ENCODE peak calls at places on chromosome 16, in five cellular contexts. M, U, L, G and S are unnamed samples.

GRCh38 chr16:11257131-11257938 is 1.3 kb upstream of the SOCS1 start:
- DNase-seq in G (peak), M (no peak), U (no peak), L (peak), S (peak)

GRCh38 chr16:81526199-81526598 is 81.6 kb downstream of the CMIP start:
- DNase-seq in G (no peak), L (no peak), U (no peak), M (no peak), S (no peak)

GRCh38 chr16:89507834-89508590 is at the start of gene SPG7:
- DNase-seq in G (peak), L (peak), U (peak), M (no peak), S (peak)

GRCh38 chr16:75244225-75244792 is 7.1 kb downstream of the BCAR1 start:
- DNase-seq in G (no peak), L (no peak), U (no peak), M (no peak), S (no peak)

GRCh38 chr16:19188406-19188805 is 20.4 kb downstream of the SYT17 start:
- DNase-seq in L (no peak), G (no peak), U (no peak), M (no peak), S (no peak)

GRCh38 chr16:6682142-6682811 is 650.4 kb upstream of the RBFOX1 start:
- DNase-seq in U (no peak), M (peak), L (peak), G (peak), S (no peak)

GRCh38 chr16:5378531-5378930 is 280.9 kb upstream of the EEF2KMT start:
- DNase-seq in U (no peak), L (no peak), G (no peak), M (no peak), S (no peak)

GRCh38 chr16:67192781-67193260 is 866 bp downstream of the E2F4 start:
- DNase-seq in M (no peak), U (no peak), L (no peak), G (no peak), S (no peak)

GRCh38 chr16:88499836-88500251 is 46.8 kb downstream of the ZFPM1 start:
- DNase-seq in U (no peak), M (no peak), L (peak), G (no peak), S (no peak)

GRCh38 chr16:11319529-11320146 is 25.6 kb upstream of the RMI2 start:
- DNase-seq in G (peak), L (no peak), M (no peak), U (no peak), S (no peak)

GRCh38 chr16:4890026-4890425 is 42.7 kb downstream of the UBN1 start:
- DNase-seq in G (no peak), U (no peak), M (no peak), L (no peak), S (no peak)

GRCh38 chr16:8962393-8963009 is 1.2 kb downstream of the USP7 start:
- DNase-seq in M (no peak), G (no peak), L (peak), U (no peak), S (no peak)

GRCh38 chr16:58027341-58028167 is 2.0 kb downstream of the MMP15 start:
- DNase-seq in M (peak), U (no peak), G (peak), L (peak), S (peak)

GRCh38 chr16:2471016-2471652 is at the start of gene NTN3:
- DNase-seq in L (peak), G (no peak), M (no peak), U (no peak), S (no peak)

GRCh38 chr16:88453621-88454314 is 688 bp downstream of the ZFPM1 start:
- DNase-seq in G (no peak), M (no peak), L (peak), U (no peak), S (no peak)

GRCh38 chr16:81376880-81377279 is 62.1 kb downstream of the GAN start:
- DNase-seq in G (no peak), M (no peak), L (no peak), U (no peak), S (peak)

GRCh38 chr16:89189358-89190025 is 10.8 kb downstream of the SLC22A31 start:
- DNase-seq in G (no peak), M (no peak), U (no peak), L (no peak), S (no peak)

GRCh38 chr16:88591577-88592021 is 21.4 kb downstream of the ZC3H18 start:
- DNase-seq in L (no peak), G (no peak), M (no peak), U (peak), S (no peak)

GRCh38 chr16:3988824-3989223 is 108.3 kb upstream of the CREBBP start:
- DNase-seq in M (no peak), G (no peak), U (no peak), L (no peak), S (no peak)

GRCh38 chr16:68651136-68651535 is 6.0 kb downstream of the CDH3 start:
- DNase-seq in G (no peak), M (no peak), U (no peak), L (no peak), S (no peak)

GRCh38 chr16:47045459-47045858 is 72.0 kb upstream of the DNAJA2 start:
- DNase-seq in M (no peak), L (no peak), G (no peak), U (no peak), S (no peak)

GRCh38 chr16:68065716-68066305 is 19.4 kb upstream of the NFATC3 start:
- DNase-seq in U (no peak), L (no peak), G (no peak), M (no peak), S (no peak)

GRCh38 chr16:1786242-1787055 is 3.7 kb downstream of the NUBP2 start:
- DNase-seq in M (no peak), L (no peak), G (no peak), U (no peak), S (no peak)

GRCh38 chr16:74309789-74310781 is 13.5 kb downstream of the PSMD7 start:
- DNase-seq in L (peak), M (no peak), U (no peak), G (peak), S (peak)

GRCh38 chr16:88200896-88201185 is 181.9 kb upstream of the ZNF469 start:
- DNase-seq in G (no peak), U (no peak), M (no peak), L (no peak), S (no peak)

GRCh38 chr16:57994778-57995177 is 5.7 kb downstream of the ZNF319 start:
- DNase-seq in M (no peak), U (no peak), G (peak), L (peak), S (peak)

GRCh38 chr16:17561056-17561455 is 90.3 kb upstream of the XYLT1 start:
- DNase-seq in G (no peak), L (no peak), M (no peak), U (no peak), S (no peak)

GRCh38 chr16:66703359-66704215 is 7.0 kb upstream of the CMTM4 start:
- DNase-seq in M (no peak), U (no peak), L (peak), G (no peak), S (no peak)

GRCh38 chr16:80552277-80552676 is 11.5 kb downstream of the DYNLRB2 start:
- DNase-seq in L (no peak), G (no peak), U (no peak), M (no peak), S (no peak)

GRCh38 chr16:2791174-2791573 is 3.8 kb upstream of the PRSS33 start:
- DNase-seq in L (no peak), M (no peak), G (no peak), U (no peak), S (no peak)

GRCh38 chr16:48076455-48077012 is 79.3 kb downstream of the ABCC12 start:
- DNase-seq in G (peak), U (no peak), L (no peak), M (no peak), S (no peak)

GRCh38 chr16:67228905-67229304 is 2.0 kb downstream of the TMEM208 start:
- DNase-seq in L (no peak), M (no peak), U (no peak), G (no peak), S (no peak)

GRCh38 chr16:10752843-10753523 is 9.3 kb downstream of the NUBP1 start:
- DNase-seq in L (no peak), M (no peak), G (no peak), U (peak), S (no peak)

GRCh38 chr16:66510711-66511614 is 39.0 kb downstream of the TK2 start:
- DNase-seq in G (no peak), U (no peak), M (no peak), L (no peak), S (no peak)

GRCh38 chr16:3668626-3669025 is 14.1 kb downstream of the DNASE1 start:
- DNase-seq in U (no peak), G (no peak), L (no peak), M (no peak), S (no peak)

GRCh38 chr16:56246051-56246817 is 54.9 kb downstream of the GNAO1 start:
- DNase-seq in L (peak), G (peak), M (peak), U (no peak), S (no peak)

GRCh38 chr16:58128721-58129096 is 472 bp downstream of the CFAP20 start:
- DNase-seq in L (peak), U (no peak), M (no peak), G (no peak), S (no peak)

GRCh38 chr16:86491643-86492030 is 18.7 kb upstream of the FOXF1 start:
- DNase-seq in L (no peak), U (no peak), G (no peak), M (no peak), S (no peak)

GRCh38 chr16:86494039-86494564 is 16.2 kb upstream of the FOXF1 start:
- DNase-seq in M (no peak), L (no peak), G (no peak), U (no peak), S (no peak)

GRCh38 chr16:86492961-86493639 is 17.2 kb upstream of the FOXF1 start:
- DNase-seq in L (no peak), U (no peak), M (no peak), G (no peak), S (no peak)

GRCh38 chr16:86492267-86492960 is 17.9 kb upstream of the FOXF1 start:
- DNase-seq in G (no peak), U (no peak), M (no peak), L (no peak), S (no peak)

GRCh38 chr16:86490859-86491642 is 19.3 kb upstream of the FOXF1 start:
- DNase-seq in G (no peak), U (no peak), L (no peak), M (no peak), S (no peak)
- TF ChIP-seq SP1 in G (no peak), U (no peak), L (no peak), M (no peak), S (no peak)

GRCh38 chr16:26826500-26826899 is 240.2 kb upstream of the C16orf82 start:
- DNase-seq in U (no peak), M (no peak), L (no peak), G (no peak), S (no peak)

GRCh38 chr16:26827386-26827785 is 239.3 kb upstream of the C16orf82 start:
- DNase-seq in L (no peak), U (no peak), G (no peak), M (no peak), S (no peak)

GRCh38 chr16:26830716-26831115 is 236.0 kb upstream of the C16orf82 start:
- DNase-seq in G (no peak), U (no peak), M (no peak), L (no peak), S (no peak)
- TF ChIP-seq SIN3A in G (no peak), U (no peak), M (no peak), L (no peak), S (no peak)

GRCh38 chr16:53911506-53911905 is 207.6 kb downstream of the FTO start:
- DNase-seq in U (no peak), L (no peak), G (no peak), M (no peak), S (no peak)
- TF ChIP-seq SP1 in U (no peak), L (no peak), G (no peak), M (no peak), S (no peak)

DNA sequence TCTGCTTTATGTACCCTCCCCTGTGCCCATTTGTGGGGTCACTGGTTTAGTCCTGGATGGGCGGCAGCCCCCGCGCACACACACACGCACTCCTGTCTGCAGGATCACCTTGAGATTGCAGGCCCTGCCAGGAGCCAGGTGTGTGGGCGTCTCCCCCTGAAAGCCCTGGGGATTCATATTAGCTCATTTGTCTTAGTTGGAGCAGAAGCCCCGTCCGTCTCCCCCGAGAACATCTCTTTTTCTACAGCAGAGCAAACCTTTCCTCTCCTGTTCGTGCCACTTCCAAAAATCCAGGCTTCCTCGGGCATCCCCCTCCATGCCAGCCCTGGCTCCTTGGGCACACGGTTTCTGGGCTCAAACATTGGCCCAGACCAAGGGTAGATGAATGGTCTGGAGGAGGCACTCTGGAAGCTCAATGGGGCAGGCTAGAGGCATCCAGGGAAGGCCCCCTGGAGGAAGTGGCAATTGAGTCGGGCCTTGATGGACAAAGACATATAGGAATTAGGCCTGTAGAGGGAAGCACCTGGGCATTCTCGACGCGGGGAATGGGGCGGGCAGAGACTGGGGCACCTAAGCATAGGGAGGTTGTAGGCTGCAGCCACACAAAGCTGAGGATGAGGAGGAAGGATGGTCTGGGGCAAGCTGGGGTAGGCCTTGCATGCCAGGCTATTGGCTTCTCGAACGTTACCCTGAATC is 218.5 kb upstream of the GSE1 start:
- DNase-seq in U (no peak), G (no peak), M (no peak), L (no peak), S (no peak)
- TF ChIP-seq SIN3A in U (no peak), G (no peak), M (no peak), L (no peak), S (no peak)

GRCh38 chr16:50924759-50925545 is 183.1 kb downstream of the CYLD start:
- DNase-seq in M (no peak), L (no peak), G (no peak), U (no peak), S (no peak)
- TF ChIP-seq SP1 in M (no peak), L (no peak), G (no peak), U (no peak), S (no peak)

DNA sequence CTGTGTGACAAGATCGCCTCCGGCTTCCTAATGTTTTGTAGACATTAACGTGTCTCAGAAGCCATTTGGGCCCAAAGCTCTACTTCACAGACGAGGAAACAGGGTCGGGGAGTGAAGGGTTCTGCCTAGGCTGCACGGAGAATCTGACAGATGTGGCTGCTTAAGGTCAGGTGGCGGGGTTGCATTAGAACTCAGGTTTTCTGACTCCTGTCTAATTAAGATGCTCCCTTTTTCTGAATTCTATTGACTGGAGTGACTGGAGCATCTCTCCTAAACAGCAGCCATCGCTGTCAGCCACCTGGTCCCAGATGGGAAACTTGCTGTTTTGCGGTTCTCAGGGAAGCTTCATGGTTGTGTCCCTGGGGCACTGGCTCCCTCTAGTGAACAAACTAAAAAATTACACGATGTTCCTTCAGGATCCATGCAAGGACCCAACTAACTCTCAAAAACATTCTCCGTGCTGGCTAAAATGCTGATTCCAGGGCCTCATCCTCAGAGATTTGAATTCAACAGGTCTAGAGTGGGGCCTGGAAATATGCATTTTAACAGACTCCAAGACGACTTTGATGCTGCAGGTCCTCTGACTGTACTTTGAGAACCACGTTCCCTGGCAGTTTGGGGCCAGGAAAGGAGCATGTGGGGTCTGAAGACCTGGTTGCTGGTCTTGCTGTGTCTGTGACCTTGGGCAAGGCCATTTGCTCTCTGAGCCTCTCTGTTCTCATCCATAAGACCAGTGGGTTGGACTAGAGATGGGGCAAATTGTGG is 117.4 kb downstream of the IRF8 start:
- DNase-seq in U (peak), L (peak), G (peak), M (peak), S (peak)
- TF ChIP-seq SIN3A in U (no peak), L (no peak), G (no peak), M (no peak), S (no peak)